ENCODE peak calls at places on chromosomes 1 and 21, in four cellular contexts. One of them, this sample, is unnamed.
A peak's percentile ranks its signal among the peaks of the same experiment; 100 is the strongest.

GRCh38 chr1:147185442-147185841 is 13.2 kb upstream of the PRKAB2 start:
- DNase-seq in amniotic stem cell: no peak
- DNase-seq in heart right ventricle: no peak
- DNase-seq in activated CD4-positive, CD25-positive, alpha-beta regulatory T cell: no peak
- DNase-seq in this sample: no peak

GRCh38 chr1:46202975-46203737 is at the start of gene LURAP1:
- DNase-seq in amniotic stem cell: no peak
- DNase-seq in heart right ventricle: peak; percentile 69
- DNase-seq in activated CD4-positive, CD25-positive, alpha-beta regulatory T cell: no peak
- DNase-seq in this sample: no peak

GRCh38 chr1:168598125-168598524 is 21.7 kb downstream of the XCL1 start:
- DNase-seq in amniotic stem cell: no peak
- DNase-seq in activated CD4-positive, CD25-positive, alpha-beta regulatory T cell: no peak
- DNase-seq in heart right ventricle: no peak
- DNase-seq in this sample: no peak

GRCh38 chr1:30901798-30902652 is 6.5 kb downstream of the SDC3 start:
- DNase-seq in activated CD4-positive, CD25-positive, alpha-beta regulatory T cell: no peak
- DNase-seq in heart right ventricle: peak; percentile 64
- DNase-seq in amniotic stem cell: no peak
- DNase-seq in this sample: no peak

GRCh38 chr1:31010081-31010989 is 55.2 kb downstream of the PUM1 start:
- DNase-seq in activated CD4-positive, CD25-positive, alpha-beta regulatory T cell: no peak
- DNase-seq in heart right ventricle: no peak
- DNase-seq in amniotic stem cell: no peak
- DNase-seq in this sample: no peak

GRCh38 chr1:40895601-40896000 is 33.4 kb upstream of the CITED4 start:
- DNase-seq in activated CD4-positive, CD25-positive, alpha-beta regulatory T cell: no peak
- DNase-seq in amniotic stem cell: no peak
- DNase-seq in heart right ventricle: no peak
- DNase-seq in this sample: no peak

GRCh38 chr1:25804244-25804963 is 4.4 kb downstream of the SELENON start:
- DNase-seq in heart right ventricle: no peak
- DNase-seq in activated CD4-positive, CD25-positive, alpha-beta regulatory T cell: no peak
- DNase-seq in amniotic stem cell: no peak
- DNase-seq in this sample: no peak

GRCh38 chr1:74835046-74835445 is 102.1 kb downstream of the TYW3 start:
- DNase-seq in activated CD4-positive, CD25-positive, alpha-beta regulatory T cell: no peak
- DNase-seq in heart right ventricle: no peak
- DNase-seq in amniotic stem cell: no peak
- DNase-seq in this sample: no peak

GRCh38 chr1:6504887-6505286 is 13.4 kb upstream of the PLEKHG5 start:
- DNase-seq in activated CD4-positive, CD25-positive, alpha-beta regulatory T cell: no peak
- DNase-seq in amniotic stem cell: no peak
- DNase-seq in heart right ventricle: no peak
- DNase-seq in this sample: no peak

GRCh38 chr1:69313118-69313517 is 254.6 kb upstream of the LRRC7 start:
- DNase-seq in amniotic stem cell: no peak
- DNase-seq in heart right ventricle: no peak
- DNase-seq in activated CD4-positive, CD25-positive, alpha-beta regulatory T cell: no peak
- DNase-seq in this sample: no peak

GRCh38 chr1:35178874-35179380 is 14.0 kb downstream of the SFPQ start:
- DNase-seq in heart right ventricle: no peak
- DNase-seq in amniotic stem cell: no peak
- DNase-seq in activated CD4-positive, CD25-positive, alpha-beta regulatory T cell: no peak
- DNase-seq in this sample: no peak

GRCh38 chr1:25579241-25579946 is 36.0 kb downstream of the LDLRAP1 start:
- DNase-seq in activated CD4-positive, CD25-positive, alpha-beta regulatory T cell: no peak
- DNase-seq in heart right ventricle: no peak
- DNase-seq in amniotic stem cell: no peak
- DNase-seq in this sample: no peak

GRCh38 chr1:219568728-219569127 is 44.2 kb downstream of the ZC3H11B start:
- DNase-seq in heart right ventricle: no peak
- DNase-seq in activated CD4-positive, CD25-positive, alpha-beta regulatory T cell: no peak
- DNase-seq in amniotic stem cell: no peak
- DNase-seq in this sample: no peak

GRCh38 chr1:114779722-114780121 is 763 bp downstream of the SIKE1 start:
- DNase-seq in heart right ventricle: no peak
- DNase-seq in amniotic stem cell: no peak
- DNase-seq in activated CD4-positive, CD25-positive, alpha-beta regulatory T cell: no peak
- DNase-seq in this sample: no peak

GRCh38 chr1:66436378-66437135 is 97.4 kb upstream of the SGIP1 start:
- DNase-seq in activated CD4-positive, CD25-positive, alpha-beta regulatory T cell: no peak
- DNase-seq in heart right ventricle: no peak
- DNase-seq in amniotic stem cell: peak; percentile 71
- DNase-seq in this sample: no peak

GRCh38 chr1:234944439-234945369 is 183.9 kb downstream of the TOMM20 start:
- DNase-seq in amniotic stem cell: no peak
- DNase-seq in activated CD4-positive, CD25-positive, alpha-beta regulatory T cell: no peak
- DNase-seq in heart right ventricle: no peak
- DNase-seq in this sample: no peak

GRCh38 chr21:41965045-41965444 is 11.2 kb upstream of the C2CD2 start:
- DNase-seq in activated CD4-positive, CD25-positive, alpha-beta regulatory T cell: no peak
- DNase-seq in heart right ventricle: no peak
- DNase-seq in amniotic stem cell: no peak
- DNase-seq in this sample: no peak

GRCh38 chr21:34801519-34802132 is 132.8 kb downstream of the CLIC6 start:
- DNase-seq in amniotic stem cell: no peak
- DNase-seq in heart right ventricle: no peak
- DNase-seq in activated CD4-positive, CD25-positive, alpha-beta regulatory T cell: no peak
- DNase-seq in this sample: no peak

GRCh38 chr21:16837319-16837718 is 675.5 kb upstream of the CXADR start:
- DNase-seq in amniotic stem cell: no peak
- DNase-seq in heart right ventricle: no peak
- DNase-seq in activated CD4-positive, CD25-positive, alpha-beta regulatory T cell: no peak
- DNase-seq in this sample: no peak

GRCh38 chr1:34162852-34163766 is 1.9 kb downstream of the CSMD2 start:
- DNase-seq in heart right ventricle: peak; percentile 50
- DNase-seq in amniotic stem cell: peak; percentile 71
- DNase-seq in activated CD4-positive, CD25-positive, alpha-beta regulatory T cell: no peak
- DNase-seq in this sample: peak; percentile 66

GRCh38 chr1:31627930-31628421 is 10.5 kb downstream of the HCRTR1 start:
- DNase-seq in activated CD4-positive, CD25-positive, alpha-beta regulatory T cell: no peak
- DNase-seq in amniotic stem cell: no peak
- DNase-seq in heart right ventricle: peak; percentile 56
- DNase-seq in this sample: peak; percentile 79

GRCh38 chr21:33587792-33588484 is 546 bp downstream of the DONSON start:
- DNase-seq in heart right ventricle: peak; percentile 30
- DNase-seq in activated CD4-positive, CD25-positive, alpha-beta regulatory T cell: no peak
- DNase-seq in amniotic stem cell: no peak
- DNase-seq in this sample: no peak

GRCh38 chr1:165259236-165259635 is 97.3 kb downstream of the LMX1A start:
- DNase-seq in activated CD4-positive, CD25-positive, alpha-beta regulatory T cell: no peak
- DNase-seq in amniotic stem cell: no peak
- DNase-seq in heart right ventricle: no peak
- DNase-seq in this sample: no peak

GRCh38 chr1:244810221-244810620 is 25.2 kb upstream of the COX20 start:
- DNase-seq in heart right ventricle: no peak
- DNase-seq in amniotic stem cell: no peak
- DNase-seq in activated CD4-positive, CD25-positive, alpha-beta regulatory T cell: no peak
- DNase-seq in this sample: no peak

GRCh38 chr1:115099693-115100050 is 10.4 kb upstream of the TSPAN2 start:
- DNase-seq in heart right ventricle: no peak
- DNase-seq in activated CD4-positive, CD25-positive, alpha-beta regulatory T cell: no peak
- DNase-seq in amniotic stem cell: no peak
- DNase-seq in this sample: no peak

GRCh38 chr1:71240656-71241055 is 159.8 kb upstream of the ZRANB2 start:
- DNase-seq in activated CD4-positive, CD25-positive, alpha-beta regulatory T cell: no peak
- DNase-seq in heart right ventricle: no peak
- DNase-seq in amniotic stem cell: no peak
- DNase-seq in this sample: no peak

GRCh38 chr1:3491291-3492246 is 37.1 kb downstream of the ARHGEF16 start:
- DNase-seq in heart right ventricle: peak; percentile 86
- DNase-seq in activated CD4-positive, CD25-positive, alpha-beta regulatory T cell: peak; percentile 69
- DNase-seq in amniotic stem cell: no peak
- DNase-seq in this sample: peak; percentile 75

GRCh38 chr1:43451157-43451591 is 2.6 kb downstream of the HYI start:
- DNase-seq in heart right ventricle: no peak
- DNase-seq in amniotic stem cell: no peak
- DNase-seq in activated CD4-positive, CD25-positive, alpha-beta regulatory T cell: no peak
- DNase-seq in this sample: no peak